ENCODE peak calls at places on chromosomes 1 and 21, in seven cellular contexts. D, S, H, V, A, G and E are unnamed samples.

GRCh38 chr1:82110366-82111254 is 309.9 kb downstream of the ADGRL2 start:
- DNase-seq in V (peak; percentile 26), D (no peak), A (no peak), G (peak; percentile 0), S (no peak), H (peak; percentile 2), E (peak; percentile 8)

GRCh38 chr1:6162773-6163172 is 17.3 kb downstream of the CHD5 start:
- DNase-seq in H (no peak), G (no peak), V (no peak), A (no peak), D (no peak), S (no peak), E (no peak)

GRCh38 chr1:226569879-226570547 is 21.4 kb downstream of the STUM start:
- DNase-seq in V (no peak), A (no peak), G (no peak), D (no peak), H (peak; percentile 61), S (peak; percentile 16), E (no peak)

GRCh38 chr1:180953291-180953747 is 40.6 kb downstream of the KIAA1614 start:
- DNase-seq in D (no peak), H (no peak), A (no peak), G (no peak), S (no peak), V (no peak), E (no peak)

GRCh38 chr1:110765640-110766335 is 91.0 kb upstream of the KCNA3 start:
- DNase-seq in S (peak; percentile 25), V (peak; percentile 67), G (peak; percentile 28), D (no peak), A (no peak), H (peak; percentile 54), E (peak; percentile 46)

GRCh38 chr1:42420911-42421585 is 34.8 kb downstream of the ZMYND12 start:
- DNase-seq in S (no peak), V (peak; percentile 89), G (peak; percentile 28), D (peak; percentile 41), A (no peak), H (peak; percentile 82), E (peak; percentile 37)

GRCh38 chr1:206477581-206478380 is 7.5 kb downstream of the IKBKE start:
- DNase-seq in S (no peak), G (no peak), D (no peak), A (no peak), H (no peak), V (no peak), E (no peak)

GRCh38 chr1:36149973-36150295 is 648 bp upstream of the TRAPPC3 start:
- DNase-seq in G (no peak), H (no peak), V (no peak), S (no peak), D (no peak), A (no peak), E (no peak)

GRCh38 chr21:43727571-43728466 is 8.9 kb downstream of the PDXK start:
- DNase-seq in D (peak; percentile 64), S (peak; percentile 39), H (no peak), G (no peak), V (no peak), A (no peak), E (peak; percentile 60)

GRCh38 chr1:185464788-185465187 is 147.7 kb upstream of the IVNS1ABP start:
- DNase-seq in V (no peak), A (no peak), G (no peak), H (no peak), D (no peak), S (no peak), E (no peak)

GRCh38 chr1:7375781-7376660 is 395.1 kb upstream of the VAMP3 start:
- DNase-seq in D (no peak), G (no peak), V (no peak), S (no peak), A (no peak), H (no peak), E (no peak)

GRCh38 chr1:61287014-61287413 is 204.7 kb downstream of the NFIA start:
- DNase-seq in S (peak; percentile 37), H (no peak), V (peak; percentile 61), G (peak; percentile 61), D (no peak), A (no peak), E (peak; percentile 63)

GRCh38 chr1:55823521-55824296 is 608.5 kb upstream of the USP24 start:
- DNase-seq in A (no peak), S (no peak), D (no peak), H (no peak), V (no peak), G (peak; percentile 45), E (peak; percentile 57)

GRCh38 chr21:33659550-33659949 is 17.2 kb downstream of the ITSN1 start:
- DNase-seq in A (no peak), S (no peak), G (no peak), V (no peak), D (no peak), H (no peak), E (no peak)

GRCh38 chr1:168879906-168880734 is 151.1 kb upstream of the DPT start:
- DNase-seq in D (peak; percentile 20), V (peak; percentile 53), A (no peak), S (no peak), H (peak; percentile 11), G (no peak), E (peak; percentile 22)

GRCh38 chr1:53114581-53115400 is 27.6 kb downstream of the SLC1A7 start:
- DNase-seq in V (no peak), D (no peak), G (no peak), S (no peak), H (no peak), A (no peak), E (no peak)

GRCh38 chr1:206748348-206749034 is 22.1 kb upstream of the IL19 start:
- DNase-seq in D (no peak), H (no peak), A (no peak), G (no peak), S (no peak), V (no peak), E (no peak)

GRCh38 chr1:226485192-226485591 is 63.4 kb upstream of the STUM start:
- DNase-seq in H (no peak), V (no peak), G (no peak), A (no peak), D (no peak), S (no peak), E (no peak)

GRCh38 chr1:113326976-113327375 is 63.3 kb upstream of the MAGI3 start:
- DNase-seq in V (no peak), D (no peak), H (no peak), S (no peak), G (no peak), A (no peak), E (no peak)

GRCh38 chr21:38037416-38037815 is 121.2 kb upstream of the KCNJ6 start:
- DNase-seq in H (no peak), S (no peak), G (no peak), D (no peak), A (no peak), V (peak; percentile 5), E (no peak)

GRCh38 chr1:116943438-116943837 is 33.7 kb downstream of the PTGFRN start:
- DNase-seq in G (peak; percentile 9), H (no peak), A (no peak), V (no peak), D (no peak), S (no peak), E (no peak)

GRCh38 chr1:23444104-23444533 is 19.6 kb upstream of the TCEA3 start:
- DNase-seq in H (no peak), S (no peak), A (peak; percentile 93), G (no peak), V (peak; percentile 100), D (peak; percentile 55), E (peak; percentile 73)

GRCh38 chr1:91606546-91607078 is 106.0 kb downstream of the CDC7 start:
- DNase-seq in V (no peak), G (no peak), H (no peak), A (no peak), D (no peak), S (peak; percentile 41), E (no peak)

GRCh38 chr1:101357444-101357986 is 120.7 kb downstream of the S1PR1 start:
- DNase-seq in V (peak; percentile 82), H (peak; percentile 74), G (peak; percentile 87), A (peak; percentile 55), S (peak; percentile 74), D (no peak), E (peak; percentile 84)

GRCh38 chr1:147171399-147172167 is 687 bp downstream of the PRKAB2 start:
- DNase-seq in H (no peak), S (no peak), V (no peak), G (no peak), D (no peak), A (peak; percentile 23), E (no peak)

GRCh38 chr1:31714442-31715096 is 10.8 kb upstream of the COL16A1 start:
- DNase-seq in V (peak; percentile 84), H (peak; percentile 81), G (peak; percentile 43), A (peak; percentile 85), S (peak; percentile 39), D (peak; percentile 69), E (peak; percentile 91)

GRCh38 chr1:109253803-109254620 is 4.7 kb downstream of the CELSR2 start:
- DNase-seq in S (peak; percentile 69), A (no peak), G (no peak), V (peak; percentile 16), H (peak; percentile 45), D (no peak), E (no peak)
- TF ChIP-seq CTCF in S (peak; percentile 46), A (no peak), G (no peak), V (no peak), H (no peak), D (no peak), E (no peak)

DNA sequence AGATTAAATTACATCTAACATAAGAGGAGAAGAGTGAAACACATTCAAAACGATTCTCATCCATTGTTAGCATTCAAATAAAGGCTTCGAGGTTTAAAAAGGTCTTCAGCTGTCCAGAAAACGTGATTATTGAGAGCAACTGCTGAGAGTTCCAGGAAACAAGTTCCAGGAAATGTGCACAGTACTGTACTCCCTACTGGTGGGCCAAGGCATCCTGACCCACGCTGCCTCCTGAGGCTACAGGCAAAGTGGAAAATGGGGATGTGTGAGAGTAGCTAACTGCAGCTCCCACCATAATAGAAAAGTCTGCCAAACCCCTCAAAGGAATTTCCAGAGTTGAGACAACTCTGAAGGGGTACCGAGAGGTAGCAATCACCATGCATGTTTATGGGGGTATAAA is 2.0 kb downstream of the VAV3 start:
- DNase-seq in S (no peak), G (no peak), A (no peak), V (no peak), D (no peak), H (no peak), E (no peak)
- H3K4me3 ChIP-seq in S (no peak overlapping the region), G (no peak overlapping the region), A (no peak overlapping the region), V (no peak overlapping the region), D (peak overlapping the region; percentile 73), H (no peak overlapping the region), E (no peak overlapping the region)

DNA sequence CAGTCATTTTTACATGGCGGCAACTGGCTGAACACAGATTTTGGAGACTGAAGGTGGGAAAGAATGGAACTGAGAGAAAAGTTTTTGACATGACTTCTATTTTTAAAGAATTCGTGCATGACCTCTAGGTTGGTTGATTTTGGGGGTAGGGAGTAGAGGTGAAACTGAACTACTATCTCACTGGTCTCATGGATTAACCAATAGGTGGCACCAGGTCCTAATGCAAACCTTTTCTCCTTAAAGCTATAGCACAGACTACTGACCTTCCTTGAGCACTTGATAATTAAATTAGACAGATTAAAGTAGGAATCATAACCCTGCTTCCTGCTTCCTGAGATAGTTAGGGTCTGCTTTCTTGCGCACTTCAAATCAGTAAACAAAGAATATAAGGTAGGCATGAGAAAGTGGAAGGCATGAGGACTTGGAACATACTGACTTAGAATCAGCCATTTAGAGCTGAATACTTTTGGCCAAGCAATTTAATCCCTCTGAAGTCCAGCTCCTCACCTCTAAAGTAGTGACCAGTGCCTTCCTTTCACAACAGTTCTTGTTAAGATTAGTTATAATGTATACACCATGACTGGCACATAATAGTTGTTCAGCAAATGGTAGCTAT is 206.0 kb downstream of the CENPF start:
- DNase-seq in A (no peak), S (peak; percentile 22), V (peak; percentile 66), D (no peak), G (peak; percentile 51), H (peak; percentile 1), E (peak; percentile 76)
- TF ChIP-seq CTCF in A (no peak), S (peak; percentile 40), V (peak; percentile 44), D (peak; percentile 17), G (peak; percentile 58), H (peak; percentile 54), E (peak; percentile 47)

GRCh38 chr1:17620448-17620847 is 81.0 kb downstream of the ARHGEF10L start:
- DNase-seq in D (no peak), A (no peak), G (no peak), V (no peak), S (no peak), H (no peak), E (no peak)
- H3K4me3 ChIP-seq in D (peak overlapping the region; percentile 67), A (peak overlapping the region; percentile 66), G (no peak overlapping the region), V (no peak overlapping the region), S (no peak overlapping the region), H (no peak overlapping the region), E (no peak overlapping the region)